ENCODE peak calls at places on chromosomes 1 and 21, in eight cellular contexts. S is astrocyte; R is stimulated activated CD8-positive, alpha-beta memory T cell treated with anti-CD3 and anti-CD28 coated beads, Interleukin-7, amount 100 ng/mL, for 1 hour; P is ACHN; L is CD8-positive, alpha-beta memory T cell; T is T1000; I is uterus; D is tibial nerve. G is an unnamed sample.

GRCh38 chr1:205355054-205355453 is 1.7 kb downstream of the KLHDC8A start:
- DNase-seq in S (no peak), R (no peak), P (peak; percentile 17), L (no peak), T (no peak), I (no peak), D (no peak), G (no peak)

GRCh38 chr1:91693542-91693941 is 192.4 kb downstream of the TGFBR3 start:
- DNase-seq in S (no peak), R (no peak), P (no peak), L (no peak), T (no peak), I (no peak), D (no peak), G (no peak)

GRCh38 chr1:173393655-173393993 is 83.5 kb upstream of the PRDX6 start:
- DNase-seq in S (peak; percentile 65), R (no peak), P (no peak), L (no peak), T (no peak), I (no peak), D (no peak), G (no peak)

GRCh38 chr1:173395762-173396161 is 81.4 kb upstream of the PRDX6 start:
- DNase-seq in S (no peak), R (no peak), P (no peak), L (no peak), T (no peak), I (no peak), D (no peak), G (peak; percentile 7)

GRCh38 chr1:1359316-1359667 is 937 bp upstream of the MXRA8 start:
- DNase-seq in S (peak; percentile 85), R (no peak), P (no peak), L (no peak), T (no peak), I (no peak), D (no peak), G (no peak)

GRCh38 chr1:14745815-14746214 is 147.3 kb downstream of the KAZN start:
- DNase-seq in S (no peak), R (no peak), P (no peak), L (no peak), T (no peak), I (no peak), D (no peak), G (no peak)

GRCh38 chr1:236762410-236762809 is 32.7 kb upstream of the MTR start:
- DNase-seq in S (no peak), R (no peak), P (no peak), L (no peak), T (no peak), I (no peak), D (no peak), G (no peak)

GRCh38 chr1:39737546-39738169 is 1.0 kb upstream of the PPIE start:
- DNase-seq in S (peak; percentile 36), R (no peak), P (no peak), L (no peak), T (no peak), I (no peak), D (no peak), G (no peak)

GRCh38 chr1:184610872-184611614 is 143.6 kb downstream of the EDEM3 start:
- DNase-seq in S (no peak), R (no peak), P (no peak), L (no peak), T (no peak), I (peak; percentile 79), D (no peak), G (no peak)

GRCh38 chr1:172345077-172345476 is 75.4 kb upstream of the C1orf105 start:
- DNase-seq in S (no peak), R (no peak), P (no peak), L (no peak), T (no peak), I (no peak), D (no peak), G (no peak)

GRCh38 chr1:154446292-154446691 is 41.1 kb downstream of the IL6R start:
- DNase-seq in S (peak; percentile 93), R (no peak), P (peak; percentile 91), L (no peak), T (peak; percentile 29), I (peak; percentile 61), D (peak; percentile 34), G (no peak)

GRCh38 chr1:85295654-85296053 is 19.2 kb upstream of the BCL10 start:
- DNase-seq in S (peak; percentile 14), R (no peak), P (no peak), L (no peak), T (no peak), I (no peak), D (no peak), G (no peak)

GRCh38 chr1:60423181-60423780 is 349.7 kb upstream of the C1orf87 start:
- DNase-seq in S (peak; percentile 72), R (no peak), P (no peak), L (no peak), T (no peak), I (no peak), D (no peak), G (no peak)

GRCh38 chr1:86263101-86263500 is 106.5 kb upstream of the COL24A1 start:
- DNase-seq in S (no peak), R (no peak), P (no peak), L (no peak), T (no peak), I (no peak), D (no peak), G (no peak)

GRCh38 chr1:47627016-47627415 is 189.2 kb downstream of the FOXD2 start:
- DNase-seq in S (no peak), R (no peak), P (no peak), L (no peak), T (no peak), I (no peak), D (no peak), G (no peak)

GRCh38 chr1:64212023-64212422 is 8.6 kb downstream of the UBE2U start:
- DNase-seq in S (peak; percentile 82), R (no peak), P (peak; percentile 11), L (no peak), T (no peak), I (no peak), D (no peak), G (no peak)

GRCh38 chr1:167202049-167202448 is 18.6 kb upstream of the POU2F1 start:
- DNase-seq in S (no peak), R (no peak), P (no peak), L (no peak), T (no peak), I (no peak), D (no peak), G (no peak)

GRCh38 chr1:16118706-16119105 is 37.2 kb downstream of the EPHA2 start:
- DNase-seq in S (no peak), R (no peak), P (no peak), L (no peak), T (no peak), I (no peak), D (no peak), G (no peak)

GRCh38 chr1:112544753-112545152 is 36.0 kb downstream of the WNT2B start:
- DNase-seq in S (peak; percentile 60), R (no peak), P (peak; percentile 22), L (no peak), T (no peak), I (no peak), D (no peak), G (no peak)

GRCh38 chr1:209600541-209600940 is 17.0 kb downstream of the CAMK1G start:
- DNase-seq in S (no peak), R (no peak), P (no peak), L (no peak), T (peak; percentile 20), I (no peak), D (no peak), G (no peak)

GRCh38 chr1:48610628-48611542 is 138.9 kb upstream of the SPATA6 start:
- DNase-seq in S (no peak), R (no peak), P (no peak), L (no peak), T (no peak), I (no peak), D (no peak), G (no peak)

GRCh38 chr21:44709426-44710293 is 1.7 kb downstream of the TSPEAR start:
- DNase-seq in S (no peak), R (no peak), P (no peak), L (no peak), T (no peak), I (no peak), D (peak; percentile 11), G (peak; percentile 72)

GRCh38 chr1:18294437-18295176 is 186.1 kb upstream of the KLHDC7A start:
- DNase-seq in S (no peak), R (no peak), P (no peak), L (no peak), T (no peak), I (no peak), D (no peak), G (no peak)

GRCh38 chr1:97630281-97630680 is 290.6 kb downstream of the DPYD start:
- DNase-seq in S (no peak), R (no peak), P (no peak), L (no peak), T (no peak), I (no peak), D (no peak), G (no peak)

GRCh38 chr1:56696663-56697062 is 51.5 kb downstream of the PRKAA2 start:
- DNase-seq in S (no peak), R (no peak), P (no peak), L (no peak), T (no peak), I (no peak), D (no peak), G (peak; percentile 32)